ENCODE peak calls at places on chromosomes 16 and 17, in five cellular contexts. J, T, M, X and F are unnamed samples.

GRCh38 chr17:37187262-37187661 is 188.5 kb upstream of the C17orf78 start:
- DNase-seq in J (no peak), T (no peak), M (no peak), X (no peak), F (no peak)

GRCh38 chr16:9666834-9667480 is 515.3 kb downstream of the GRIN2A start:
- DNase-seq in J (no peak), T (no peak), M (no peak), X (no peak), F (no peak)

GRCh38 chr16:84082835-84083569 is 33.7 kb downstream of the MBTPS1 start:
- DNase-seq in J (no peak), T (no peak), M (no peak), X (no peak), F (no peak)

GRCh38 chr16:67976205-67976604 is 4.1 kb downstream of the DPEP3 start:
- DNase-seq in J (no peak), T (no peak), M (no peak), X (no peak), F (no peak)

GRCh38 chr17:76512366-76513305 is 11.4 kb upstream of the RHBDF2 start:
- DNase-seq in J (no peak), T (no peak), M (no peak), X (no peak), F (no peak)

GRCh38 chr16:81432899-81433560 is 11.6 kb upstream of the CMIP start:
- DNase-seq in J (peak), T (no peak), M (peak), X (no peak), F (no peak)

GRCh38 chr17:76485569-76485968 is 15.7 kb downstream of the RHBDF2 start:
- DNase-seq in J (no peak), T (peak), M (no peak), X (no peak), F (no peak)

GRCh38 chr17:78915872-78916632 is 9.1 kb downstream of the TIMP2 start:
- DNase-seq in J (no peak), T (peak), M (no peak), X (no peak), F (no peak)

DNA sequence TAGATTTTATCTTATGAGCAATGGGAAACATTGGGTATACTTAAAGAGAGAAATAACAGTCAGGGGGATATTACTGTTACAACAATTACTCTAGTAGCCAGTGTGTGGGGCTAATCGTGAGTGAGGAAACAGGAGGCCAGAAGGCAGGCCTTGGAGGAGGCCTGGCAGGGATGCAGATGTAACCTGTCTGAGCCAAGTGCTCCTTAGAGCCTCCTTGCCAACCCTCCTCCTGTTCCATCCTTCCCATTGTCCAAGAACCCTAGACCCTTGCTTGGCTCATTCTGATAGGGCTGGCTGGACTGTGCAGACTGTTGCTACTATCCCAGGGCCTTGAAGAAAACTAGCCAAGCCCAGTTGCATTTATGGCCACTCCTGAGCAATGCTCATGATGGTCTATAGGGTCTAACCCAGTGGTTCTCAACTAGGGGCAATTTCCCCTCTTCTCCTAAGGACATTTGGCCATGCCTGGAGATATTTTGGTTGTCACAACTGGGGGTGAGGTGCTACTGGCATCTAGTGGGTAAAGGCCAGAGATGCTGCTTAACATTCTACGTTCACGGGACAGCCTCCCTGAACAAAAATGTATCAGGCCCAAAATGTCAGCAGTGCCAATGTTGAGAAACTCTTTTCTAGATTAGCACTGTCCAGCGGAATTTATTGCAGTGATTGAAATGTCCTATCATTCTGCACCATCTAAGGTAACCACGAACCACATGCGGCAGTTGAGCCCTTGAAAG is 24.4 kb upstream of the WSCD1 start:
- DNase-seq in J (no peak), T (no peak), M (peak), X (no peak), F (no peak)
- TF ChIP-seq CTCF in J (no peak), T (no peak), M (peak), X (no peak), F (peak)

DNA sequence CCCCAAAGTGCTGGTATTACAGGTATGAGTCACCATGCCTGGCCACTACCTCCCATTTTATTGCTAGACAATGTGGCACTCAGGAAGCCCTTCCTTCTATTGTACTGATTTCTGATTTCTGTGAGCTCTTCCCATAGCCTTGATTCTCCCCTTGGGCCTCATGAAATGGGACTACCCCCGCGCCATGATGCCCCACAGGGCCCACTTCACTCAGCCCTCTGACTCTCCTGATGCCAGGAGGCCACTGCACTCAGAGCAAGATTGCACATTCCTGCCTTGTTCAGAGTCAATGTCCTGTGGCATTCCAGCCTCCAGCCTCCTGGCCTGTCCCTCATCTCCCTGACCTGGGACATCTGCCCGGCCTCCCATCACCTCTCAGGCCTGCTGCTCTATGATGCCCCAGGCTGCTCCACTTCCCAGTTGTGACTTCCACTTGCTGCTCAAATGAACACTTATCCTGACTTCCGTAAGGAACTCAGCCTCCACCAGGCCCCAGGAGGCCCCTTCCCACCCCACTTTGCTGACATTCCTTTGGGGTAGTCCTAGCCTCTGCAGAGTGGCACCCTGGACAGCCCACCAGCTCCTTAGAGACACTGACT is 66.6 kb upstream of the KSR1 start:
- DNase-seq in J (no peak), T (no peak), M (no peak), X (no peak), F (no peak)
- TF ChIP-seq CTCF in J (no peak), T (no peak), M (no peak), X (no peak), F (no peak)

GRCh38 chr17:61412860-61413653 is 13.4 kb downstream of the TBX2 start:
- DNase-seq in J (no peak), T (no peak), M (peak), X (no peak), F (no peak)
- TF ChIP-seq CTCF in J (no peak), T (no peak), M (no peak), X (no peak), F (no peak)

GRCh38 chr16:78227855-78228254 is 128.4 kb downstream of the WWOX start:
- DNase-seq in J (peak), T (no peak), M (peak), X (no peak), F (no peak)
- TF ChIP-seq CTCF in J (no peak), T (no peak), M (peak), X (no peak), F (peak)

GRCh38 chr17:31446195-31446967 is 54.9 kb downstream of the RAB11FIP4 start:
- DNase-seq in J (no peak), T (no peak), M (no peak), X (no peak), F (no peak)
- TF ChIP-seq CTCF in J (no peak), T (no peak), M (no peak), X (no peak), F (peak)

DNA sequence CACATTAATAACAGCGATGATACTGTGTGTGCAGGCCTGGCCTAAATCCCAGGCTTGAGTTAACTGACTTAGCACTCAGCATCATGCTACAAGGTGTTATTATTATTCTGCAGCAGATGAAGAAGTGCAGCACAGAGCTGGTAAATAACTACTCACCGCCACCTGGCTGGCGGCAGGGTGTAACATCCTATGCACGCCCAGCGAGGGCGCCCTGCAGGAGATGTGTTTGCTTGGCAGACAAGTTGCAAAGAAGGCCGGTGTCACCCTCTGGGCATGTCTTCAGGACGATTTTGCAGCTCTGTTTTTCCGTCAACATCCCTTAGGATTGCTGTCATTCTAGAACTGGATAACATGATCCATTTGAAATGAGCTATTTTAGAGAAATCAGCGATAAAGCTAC is 30.1 kb downstream of the DNAH9 start:
- DNase-seq in J (peak), T (no peak), M (peak), X (peak), F (no peak)
- TF ChIP-seq CTCF in J (peak), T (no peak), M (no peak), X (peak), F (peak)

GRCh38 chr16:58127033-58127556 is 2.1 kb downstream of the CFAP20 start:
- DNase-seq in J (no peak), T (peak), M (peak), X (no peak), F (no peak)
- TF ChIP-seq CTCF in J (peak), T (peak), M (peak), X (no peak), F (peak)

GRCh38 chr16:813204-813915 is 12.8 kb upstream of the GNG13 start:
- DNase-seq in J (peak), T (peak), M (peak), X (peak), F (peak)
- TF ChIP-seq CTCF in J (peak), T (peak), M (peak), X (peak), F (peak)

DNA sequence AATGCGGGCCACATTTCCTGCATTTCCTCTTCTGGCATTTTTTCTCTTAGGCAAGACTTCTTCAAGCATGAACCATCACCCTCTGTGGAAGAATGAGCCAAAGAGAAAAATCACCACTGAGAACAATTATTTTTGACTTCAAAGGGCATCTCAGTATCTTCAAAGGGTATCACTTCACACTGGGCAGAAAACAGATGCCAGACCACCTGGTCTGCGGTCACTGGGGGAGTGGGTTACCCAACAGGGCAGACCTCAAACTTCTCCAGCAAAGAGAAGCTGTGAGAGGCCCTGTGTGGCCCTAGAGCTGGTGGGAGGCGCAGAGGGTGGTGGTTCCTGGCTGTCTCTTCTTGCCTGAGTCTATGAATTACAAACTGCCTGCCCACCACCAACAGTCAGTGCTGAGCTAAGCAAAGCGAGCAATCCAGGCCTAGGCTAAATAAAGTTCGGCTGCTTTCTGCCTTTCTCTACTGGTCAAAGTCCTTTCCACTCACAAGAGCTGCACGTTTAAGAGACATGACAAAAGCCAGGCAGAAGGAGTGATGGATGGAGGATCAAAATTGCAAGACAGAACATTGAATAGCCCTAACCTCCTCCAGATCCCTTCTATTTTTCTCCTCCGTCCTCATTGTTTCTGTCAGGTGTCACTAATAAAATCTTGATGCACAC is 602.7 kb upstream of the CDH5 start:
- DNase-seq in J (no peak), T (no peak), M (no peak), X (no peak), F (no peak)
- TF ChIP-seq CTCF in J (no peak), T (no peak), M (no peak), X (no peak), F (no peak)

GRCh38 chr16:1175566-1176279 is 22.8 kb downstream of the CACNA1H start:
- DNase-seq in J (no peak), T (no peak), M (no peak), X (no peak), F (no peak)
- TF ChIP-seq CTCF in J (no peak), T (no peak), M (no peak), X (no peak), F (no peak)